ENCODE peak calls at places on chromosomes 11 and 22, in eight cellular contexts. G is esophagus muscularis mucosa, M is transverse colon, V is GM12878, W is K562, A is H1, P is suprapubic skin, J is sigmoid colon. C is an unnamed sample. For H3K27me3, the result is how much of the 10 kb centered on the place peaks cover.

GRCh38 chr11:102843474-102843873 is at the start of gene MMP3:
- DNase-seq in W (no peak), J (no peak), M (no peak), A (no peak), V (no peak), P (no peak), G (no peak), C (no peak)

GRCh38 chr22:48881326-48881980 is 946.2 kb downstream of the BRD1 start:
- DNase-seq in A (no peak), G (no peak), J (peak), W (no peak), P (no peak), M (no peak), V (no peak), C (no peak)

GRCh38 chr11:102724904-102725515 is at the start of gene MMP8:
- DNase-seq in J (no peak), W (no peak), A (no peak), G (no peak), P (no peak), M (no peak), V (no peak), C (no peak)

GRCh38 chr22:40487663-40488249 is 117.4 kb downstream of the SGSM3 start:
- DNase-seq in P (no peak), A (no peak), J (no peak), W (peak), G (no peak), V (no peak), M (no peak), C (no peak)

GRCh38 chr22:30695351-30695762 is 683 bp downstream of the OSBP2 start:
- DNase-seq in P (no peak), J (no peak), A (no peak), M (no peak), G (no peak), V (no peak), W (no peak), C (no peak)

GRCh38 chr22:39283312-39284141 is 35.9 kb downstream of the RPL3 start:
- DNase-seq in G (no peak), J (no peak), A (no peak), P (peak), V (no peak), W (peak), M (peak), C (peak)

GRCh38 chr22:39463931-39464390 is 7.1 kb downstream of the MGAT3 start:
- DNase-seq in M (no peak), P (no peak), A (no peak), J (no peak), W (no peak), G (no peak), V (no peak), C (no peak)

GRCh38 chr11:128190312-128190711 is 397.0 kb downstream of the ETS1 start:
- DNase-seq in M (no peak), J (no peak), P (no peak), G (no peak), V (no peak), A (no peak), W (no peak), C (no peak)

GRCh38 chr22:49228431-49229037 is 599.1 kb downstream of the BRD1 start:
- DNase-seq in M (no peak), J (peak), P (peak), G (peak), A (peak), V (no peak), W (no peak), C (no peak)

GRCh38 chr22:19891350-19892248 is 36.9 kb upstream of the GNB1L start:
- DNase-seq in J (no peak), M (no peak), G (no peak), W (peak), A (no peak), V (no peak), P (no peak), C (no peak)

GRCh38 chr22:43514476-43515157 is 102.8 kb downstream of the MPPED1 start:
- DNase-seq in J (no peak), P (no peak), V (no peak), M (no peak), W (no peak), A (no peak), G (no peak), C (no peak)

GRCh38 chr11:91308069-91308468 is 916.5 kb upstream of the FAT3 start:
- DNase-seq in V (no peak), M (no peak), J (no peak), W (no peak), G (no peak), A (no peak), P (no peak), C (no peak)

GRCh38 chr11:120457996-120458395 is 53.6 kb upstream of the GRIK4 start:
- DNase-seq in J (no peak), A (no peak), G (no peak), P (no peak), M (no peak), W (no peak), V (no peak), C (no peak)

GRCh38 chr22:44337658-44338004 is 24.9 kb upstream of the SHISAL1 start:
- DNase-seq in G (no peak), W (peak), M (peak), P (no peak), V (no peak), A (no peak), J (peak), C (peak)

GRCh38 chr11:58629857-58630256 is 7.4 kb downstream of the CNTF start:
- DNase-seq in G (no peak), W (peak), A (no peak), P (no peak), V (no peak), M (peak), J (no peak), C (no peak)

GRCh38 chr11:96338910-96339703 is 3.9 kb downstream of the MAML2 start:
- DNase-seq in G (no peak), A (no peak), M (peak), V (peak), J (peak), P (peak), W (no peak), C (no peak)

GRCh38 chr11:97722721-97723120 is 1298.0 kb upstream of the CNTN5 start:
- DNase-seq in J (no peak), V (no peak), M (no peak), A (peak), G (no peak), P (no peak), W (no peak), C (no peak)

GRCh38 chr22:33300165-33300564 is 242.0 kb upstream of the SYN3 start:
- DNase-seq in W (no peak), A (no peak), M (no peak), P (no peak), V (peak), G (no peak), J (no peak), C (no peak)

GRCh38 chr11:13160302-13160701 is 117.3 kb upstream of the BMAL1 start:
- DNase-seq in J (no peak), A (no peak), V (no peak), P (no peak), M (no peak), W (no peak), G (no peak), C (no peak)

GRCh38 chr11:34546511-34547206 is 33.1 kb upstream of the ELF5 start:
- DNase-seq in A (no peak), G (no peak), M (no peak), J (no peak), W (no peak), P (no peak), V (no peak), C (no peak)
- H3K27me3 ChIP-seq in A (under half), G (under half), M (under half), J (under half), W (under half), P (under half), V (under half), C (under half)

GRCh38 chr22:27401321-27401720 is 400.2 kb downstream of the MN1 start:
- DNase-seq in W (no peak), G (no peak), P (no peak), A (no peak), J (no peak), V (no peak), M (no peak), C (no peak)
- TF ChIP-seq EP300 in W (no peak), G (no peak), P (no peak), A (no peak), J (no peak), V (no peak), M (no peak), C (no peak)

GRCh38 chr11:75557649-75558494 is 4.2 kb upstream of the SERPINH1 start:
- DNase-seq in P (no peak), M (peak), A (no peak), W (no peak), G (no peak), V (no peak), J (peak), C (no peak)
- TF ChIP-seq POLR2AphosphoS5 in P (no peak), M (no peak), A (no peak), W (no peak), G (peak), V (no peak), J (no peak), C (peak)

GRCh38 chr11:79206951-79207350 is 233.9 kb downstream of the TENM4 start:
- DNase-seq in V (no peak), W (no peak), G (no peak), P (no peak), A (no peak), M (no peak), J (no peak), C (no peak)
- H3K27me3 ChIP-seq in V (under half), W (under half), G (under half), P (under half), A (under half), M (under half), J (under half), C (under half)

DNA sequence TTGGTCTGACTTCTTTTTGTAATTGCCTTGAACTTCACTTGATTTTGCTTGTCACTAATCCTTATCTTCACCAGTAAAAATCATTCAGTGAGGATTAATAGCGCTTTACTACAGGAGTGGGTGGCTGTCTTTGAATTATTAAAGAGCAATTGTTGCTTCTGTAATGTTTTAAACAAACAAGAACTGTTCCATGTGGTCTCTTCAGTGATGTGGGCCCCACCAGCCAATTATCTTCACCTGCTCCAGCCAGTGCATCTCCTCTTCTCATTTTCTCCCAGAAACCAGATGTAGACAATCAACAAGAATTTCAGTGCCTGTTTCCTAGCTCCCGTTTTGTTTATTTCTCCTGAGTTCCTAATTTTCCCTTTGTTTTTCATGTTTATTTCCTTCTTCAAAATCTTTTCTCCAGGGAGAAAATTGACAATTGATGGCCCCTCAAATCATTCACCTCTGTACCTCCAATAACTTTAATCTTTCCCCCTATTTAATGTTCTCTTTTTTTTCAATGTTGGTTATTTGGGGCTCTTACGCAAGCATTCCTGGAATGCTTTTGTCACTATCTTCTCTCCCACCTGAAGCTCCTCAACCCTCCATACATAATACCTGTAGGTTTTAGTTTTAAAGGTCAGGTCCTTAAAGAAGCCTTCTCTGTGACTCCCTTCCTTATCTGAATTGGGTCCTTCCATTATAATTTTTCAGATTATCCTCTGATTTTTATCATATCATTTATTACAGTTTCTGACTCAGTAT is 115.1 kb downstream of the ARFGAP2 start:
- DNase-seq in V (no peak), W (no peak), A (no peak), G (no peak), P (no peak), J (no peak), M (no peak), C (no peak)
- TF ChIP-seq EP300 in V (no peak), W (no peak), A (peak), G (no peak), P (no peak), J (no peak), M (no peak), C (no peak)

DNA sequence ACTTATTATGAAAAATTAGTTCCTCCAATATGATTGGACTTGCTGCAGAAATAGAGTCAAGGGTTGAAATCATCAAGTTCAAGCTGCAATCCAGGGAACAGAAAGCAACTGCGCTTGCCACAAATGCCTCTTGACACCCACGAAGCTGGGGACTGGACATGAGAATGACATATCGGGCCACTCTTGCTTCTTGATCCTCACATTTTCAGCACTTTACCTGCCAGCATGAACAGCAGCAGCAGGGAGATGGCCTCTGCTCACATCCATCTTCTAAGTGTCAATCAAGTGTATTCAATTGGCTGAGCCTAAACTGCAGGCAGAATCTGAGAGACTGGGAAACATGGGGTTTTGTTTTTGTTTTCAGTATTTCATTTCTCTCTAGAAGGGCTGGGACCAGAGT is 64.2 kb upstream of the SNX19 start:
- DNase-seq in J (no peak), G (no peak), W (no peak), A (no peak), M (no peak), P (no peak), V (no peak), C (no peak)
- TF ChIP-seq POLR2AphosphoS5 in J (no peak), G (no peak), W (no peak), A (no peak), M (no peak), P (no peak), V (no peak), C (no peak)

DNA sequence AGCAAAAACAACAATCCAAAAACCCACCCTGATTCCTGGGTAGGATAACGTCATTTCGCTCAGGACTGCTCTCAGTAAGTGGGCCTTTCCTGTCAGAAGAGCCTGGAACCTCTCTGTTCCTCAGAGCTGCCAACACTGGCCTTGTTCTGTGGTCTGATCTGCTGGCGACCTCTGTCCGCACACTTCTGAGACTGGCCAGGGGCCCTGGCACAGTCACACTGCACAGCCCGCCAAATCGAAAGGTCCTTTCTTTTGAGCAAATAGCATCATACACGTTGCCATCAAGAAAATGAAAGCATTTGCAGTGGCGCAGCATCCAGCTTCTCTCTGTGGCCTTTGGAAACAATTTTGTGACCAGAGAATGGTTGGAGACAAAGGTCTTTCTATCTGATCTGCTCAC is 80.1 kb upstream of the SYT13 start:
- DNase-seq in M (no peak), W (no peak), G (no peak), J (no peak), A (no peak), P (no peak), V (no peak), C (no peak)
- H3K27me3 ChIP-seq in M (under half), W (under half), G (under half), J (under half), A (under half), P (under half), V (under half), C (under half)

GRCh38 chr11:110124605-110125004 is 31.4 kb downstream of the ZC3H12C start:
- DNase-seq in P (no peak), V (no peak), J (no peak), G (no peak), A (no peak), M (no peak), W (no peak), C (no peak)

GRCh38 chr11:110125632-110126031 is 32.4 kb downstream of the ZC3H12C start:
- DNase-seq in G (no peak), V (no peak), A (no peak), P (no peak), M (no peak), J (no peak), W (no peak), C (no peak)

GRCh38 chr11:110119317-110119716 is 26.1 kb downstream of the ZC3H12C start:
- DNase-seq in A (no peak), G (no peak), J (no peak), M (no peak), P (no peak), V (no peak), W (no peak), C (no peak)

GRCh38 chr11:110123003-110123402 is 29.8 kb downstream of the ZC3H12C start:
- DNase-seq in G (no peak), M (no peak), J (no peak), W (no peak), A (no peak), V (no peak), P (no peak), C (no peak)

DNA sequence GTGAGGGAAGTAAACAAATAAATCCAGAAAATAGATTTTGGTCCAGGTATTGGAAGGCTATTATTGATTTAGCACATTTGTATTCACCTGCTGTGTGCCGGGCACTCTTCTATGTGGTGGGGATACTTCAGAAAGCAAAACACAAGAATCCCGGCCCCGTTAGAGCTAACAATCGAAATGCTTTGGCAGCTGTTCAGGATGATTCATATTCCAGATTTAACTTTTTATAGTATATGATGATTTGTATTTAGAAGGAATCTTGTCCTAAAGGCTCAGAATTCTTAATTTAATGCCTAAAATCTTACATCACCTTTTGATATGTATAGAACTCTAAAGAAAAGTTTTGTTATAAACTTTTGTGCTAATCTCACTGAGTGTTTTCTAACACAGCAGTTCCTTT is 28.0 kb downstream of the ZC3H12C start:
- DNase-seq in G (no peak), J (no peak), P (no peak), M (no peak), V (no peak), A (no peak), W (no peak), C (no peak)
- TF ChIP-seq EP300 in G (no peak), J (no peak), P (no peak), M (no peak), V (no peak), A (no peak), W (no peak), C (no peak)